ENCODE peak calls at places on chromosomes 16 and 17, in ten cellular contexts. E is GM06990, I is D721Med, P is astrocyte of the spinal cord, B is GM12865, A is left ventricle myocardium inferior, N is ascending aorta, R is MM.1S, F is brain microvascular endothelial cell, U is fibroblast of pulmonary artery. X is an unnamed sample.

GRCh38 chr17:45235071-45236001 is 13.7 kb downstream of the FMNL1 start:
- DNase-seq in E (peak), I (peak), P (peak), B (peak), A (peak), N (no peak), R (peak), F (peak), U (peak), X (peak)

GRCh38 chr17:59893617-59894100 is 738 bp downstream of the RPS6KB1 start:
- DNase-seq in E (no peak), I (no peak), P (peak), B (peak), A (no peak), N (no peak), R (peak), F (peak), U (peak), X (peak)

GRCh38 chr17:2929881-2930533 is 133.4 kb downstream of the OR1D5 start:
- DNase-seq in E (no peak), I (peak), P (no peak), B (peak), A (peak), N (no peak), R (no peak), F (peak), U (peak), X (peak)

GRCh38 chr16:17138801-17139200 is 332.0 kb downstream of the XYLT1 start:
- DNase-seq in E (no peak), I (no peak), P (no peak), B (no peak), A (no peak), N (no peak), R (no peak), F (no peak), U (no peak), X (no peak)

GRCh38 chr16:78524066-78524595 is 424.7 kb downstream of the WWOX start:
- DNase-seq in E (no peak), I (no peak), P (no peak), B (no peak), A (no peak), N (no peak), R (no peak), F (no peak), U (no peak), X (no peak)

GRCh38 chr16:77375396-77375795 is 59.4 kb downstream of the ADAMTS18 start:
- DNase-seq in E (no peak), I (no peak), P (no peak), B (no peak), A (no peak), N (no peak), R (no peak), F (no peak), U (no peak), X (no peak)

GRCh38 chr16:1729445-1729844 is 23.4 kb downstream of the MAPK8IP3 start:
- DNase-seq in E (no peak), I (no peak), P (no peak), B (no peak), A (no peak), N (no peak), R (no peak), F (no peak), U (no peak), X (no peak)

GRCh38 chr16:12901597-12902436 is at the start of gene SHISA9:
- DNase-seq in E (no peak), I (no peak), P (no peak), B (peak), A (no peak), N (no peak), R (no peak), F (no peak), U (no peak), X (no peak)

GRCh38 chr16:878886-879285 is 78.4 kb upstream of the GNG13 start:
- DNase-seq in E (no peak), I (no peak), P (no peak), B (no peak), A (peak), N (no peak), R (no peak), F (no peak), U (no peak), X (no peak)

GRCh38 chr16:642189-643049 is 791 bp downstream of the MCRIP2 start:
- DNase-seq in E (peak), I (no peak), P (no peak), B (peak), A (peak), N (no peak), R (peak), F (no peak), U (no peak), X (peak)

GRCh38 chr17:43601280-43602050 is 55.3 kb upstream of the ETV4 start:
- DNase-seq in E (no peak), I (no peak), P (peak), B (no peak), A (peak), N (peak), R (no peak), F (no peak), U (peak), X (no peak)

GRCh38 chr16:53768593-53768992 is 64.6 kb downstream of the FTO start:
- DNase-seq in E (no peak), I (no peak), P (peak), B (no peak), A (no peak), N (no peak), R (no peak), F (peak), U (peak), X (no peak)

GRCh38 chr17:31803494-31804213 is 55.4 kb downstream of the COPRS start:
- DNase-seq in E (no peak), I (no peak), P (no peak), B (no peak), A (no peak), N (no peak), R (no peak), F (no peak), U (no peak), X (no peak)

GRCh38 chr17:80035937-80036714 is at the start of gene CCDC40:
- DNase-seq in E (peak), I (peak), P (peak), B (peak), A (peak), N (no peak), R (peak), F (peak), U (peak), X (peak)

GRCh38 chr17:36705651-36706436 is 104.5 kb downstream of the MRM1 start:
- DNase-seq in E (no peak), I (peak), P (peak), B (peak), A (no peak), N (no peak), R (peak), F (peak), U (peak), X (peak)

GRCh38 chr17:79793924-79794304 is 3.0 kb downstream of the CBX8 start:
- DNase-seq in E (no peak), I (no peak), P (peak), B (no peak), A (no peak), N (no peak), R (no peak), F (no peak), U (peak), X (no peak)

GRCh38 chr17:39364236-39365025 is 37.0 kb downstream of the FBXL20 start:
- DNase-seq in E (no peak), I (no peak), P (no peak), B (no peak), A (no peak), N (no peak), R (no peak), F (no peak), U (no peak), X (no peak)

GRCh38 chr17:57634713-57635465 is 110.2 kb downstream of the CCDC182 start:
- DNase-seq in E (no peak), I (no peak), P (peak), B (no peak), A (no peak), N (no peak), R (no peak), F (no peak), U (peak), X (no peak)

GRCh38 chr17:16516594-16517018 is 24.6 kb upstream of the LRRC75A start:
- DNase-seq in E (no peak), I (no peak), P (peak), B (no peak), A (no peak), N (no peak), R (no peak), F (peak), U (peak), X (no peak)

GRCh38 chr16:67993207-67994036 is 5.9 kb downstream of the DPEP2 start:
- DNase-seq in E (peak), I (peak), P (peak), B (peak), A (peak), N (peak), R (peak), F (peak), U (peak), X (peak)

GRCh38 chr17:33302394-33302793 is 9.3 kb upstream of the ASIC2 start:
- DNase-seq in E (no peak), I (no peak), P (no peak), B (no peak), A (no peak), N (no peak), R (no peak), F (no peak), U (no peak), X (no peak)

GRCh38 chr17:75619506-75620431 is 13.5 kb upstream of the SMIM5 start:
- DNase-seq in E (no peak), I (peak), P (peak), B (peak), A (peak), N (no peak), R (peak), F (no peak), U (peak), X (peak)

GRCh38 chr16:63577891-63578290 is 1541.7 kb upstream of the CDH8 start:
- DNase-seq in E (no peak), I (no peak), P (no peak), B (no peak), A (no peak), N (no peak), R (no peak), F (no peak), U (no peak), X (no peak)

GRCh38 chr17:7889166-7889584 is 586 bp downstream of the CHD3 start:
- DNase-seq in E (no peak), I (no peak), P (peak), B (peak), A (peak), N (peak), R (no peak), F (peak), U (peak), X (no peak)

GRCh38 chr16:17470002-17470870 is 524 bp downstream of the XYLT1 start:
- DNase-seq in E (peak), I (no peak), P (no peak), B (no peak), A (no peak), N (no peak), R (peak), F (no peak), U (no peak), X (peak)

GRCh38 chr16:50371936-50372595 is 3.3 kb upstream of the BRD7 start:
- DNase-seq in E (no peak), I (no peak), P (no peak), B (peak), A (no peak), N (no peak), R (no peak), F (no peak), U (peak), X (no peak)

GRCh38 chr17:45411348-45412105 is 21.1 kb downstream of the ARHGAP27 start:
- DNase-seq in E (no peak), I (no peak), P (no peak), B (no peak), A (no peak), N (no peak), R (no peak), F (no peak), U (no peak), X (no peak)

GRCh38 chr16:64297863-64298579 is 823.8 kb downstream of the CDH11 start:
- DNase-seq in E (no peak), I (no peak), P (no peak), B (no peak), A (no peak), N (no peak), R (no peak), F (no peak), U (no peak), X (no peak)

GRCh38 chr17:12627776-12628491 is 37.8 kb upstream of the MYOCD start:
- DNase-seq in E (no peak), I (no peak), P (peak), B (no peak), A (no peak), N (no peak), R (no peak), F (peak), U (peak), X (no peak)

DNA sequence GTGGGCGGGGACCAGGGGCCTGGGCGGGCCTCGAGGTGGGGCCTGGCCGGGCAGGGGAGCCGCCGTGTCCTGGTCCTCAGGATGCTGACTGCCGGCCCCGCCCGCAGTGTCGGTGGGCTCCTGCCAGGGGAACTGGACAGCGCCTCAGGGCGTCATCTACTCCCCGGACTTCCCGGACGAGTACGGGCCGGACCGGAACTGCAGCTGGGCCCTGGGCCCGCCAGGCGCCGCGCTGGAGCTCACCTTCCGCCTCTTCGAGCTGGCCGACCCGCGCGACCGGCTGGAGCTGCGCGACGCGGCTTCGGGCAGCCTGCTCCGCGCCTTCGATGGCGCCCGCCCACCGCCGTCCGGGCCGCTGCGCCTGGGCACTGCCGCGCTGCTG is 2.4 kb upstream of the PAQR4 start:
- DNase-seq in E (peak), I (no peak), P (no peak), B (no peak), A (no peak), N (no peak), R (no peak), F (no peak), U (no peak), X (no peak)
- TF ChIP-seq CTCF in E (no peak), I (no peak), P (no peak), B (no peak), A (peak), N (no peak), R (no peak), F (no peak), U (no peak), X (no peak)

GRCh38 chr16:85090873-85091521 is 21.3 kb downstream of the CIBAR2 start:
- DNase-seq in E (no peak), I (no peak), P (no peak), B (no peak), A (no peak), N (no peak), R (no peak), F (no peak), U (no peak), X (no peak)

GRCh38 chr16:85091522-85091910 is 20.8 kb downstream of the CIBAR2 start:
- DNase-seq in E (no peak), I (no peak), P (no peak), B (no peak), A (no peak), N (no peak), R (no peak), F (no peak), U (no peak), X (no peak)

GRCh38 chr16:85092851-85093250 is 19.4 kb downstream of the CIBAR2 start:
- DNase-seq in E (no peak), I (no peak), P (no peak), B (no peak), A (no peak), N (no peak), R (no peak), F (no peak), U (no peak), X (no peak)

GRCh38 chr16:85093705-85094104 is 18.6 kb downstream of the CIBAR2 start:
- DNase-seq in E (no peak), I (no peak), P (no peak), B (no peak), A (no peak), N (no peak), R (no peak), F (no peak), U (no peak), X (no peak)

GRCh38 chr16:85092309-85092708 is 20.0 kb downstream of the CIBAR2 start:
- DNase-seq in E (no peak), I (no peak), P (no peak), B (no peak), A (no peak), N (no peak), R (no peak), F (no peak), U (no peak), X (no peak)
- TF ChIP-seq CTCF in E (no peak), I (no peak), P (no peak), B (no peak), A (no peak), N (no peak), R (no peak), F (no peak), U (no peak), X (no peak)

GRCh38 chr16:14028207-14028606 is 42.9 kb upstream of the MRTFB start:
- DNase-seq in E (no peak), I (no peak), P (no peak), B (no peak), A (no peak), N (no peak), R (no peak), F (no peak), U (no peak), X (no peak)

GRCh38 chr16:14020141-14020540 is 51.0 kb upstream of the MRTFB start:
- DNase-seq in E (no peak), I (no peak), P (no peak), B (no peak), A (no peak), N (no peak), R (no peak), F (no peak), U (no peak), X (no peak)

GRCh38 chr16:14026572-14026971 is 44.5 kb upstream of the MRTFB start:
- DNase-seq in E (no peak), I (no peak), P (no peak), B (no peak), A (no peak), N (no peak), R (no peak), F (no peak), U (no peak), X (no peak)

GRCh38 chr16:14029658-14030057 is 41.5 kb upstream of the MRTFB start:
- DNase-seq in E (no peak), I (no peak), P (no peak), B (no peak), A (peak), N (no peak), R (no peak), F (no peak), U (no peak), X (no peak)

GRCh38 chr16:14024300-14024699 is 46.8 kb upstream of the MRTFB start:
- DNase-seq in E (no peak), I (no peak), P (no peak), B (no peak), A (no peak), N (no peak), R (peak), F (no peak), U (peak), X (no peak)
- TF ChIP-seq CTCF in E (no peak), I (no peak), P (no peak), B (no peak), A (no peak), N (no peak), R (no peak), F (no peak), U (no peak), X (no peak)

DNA sequence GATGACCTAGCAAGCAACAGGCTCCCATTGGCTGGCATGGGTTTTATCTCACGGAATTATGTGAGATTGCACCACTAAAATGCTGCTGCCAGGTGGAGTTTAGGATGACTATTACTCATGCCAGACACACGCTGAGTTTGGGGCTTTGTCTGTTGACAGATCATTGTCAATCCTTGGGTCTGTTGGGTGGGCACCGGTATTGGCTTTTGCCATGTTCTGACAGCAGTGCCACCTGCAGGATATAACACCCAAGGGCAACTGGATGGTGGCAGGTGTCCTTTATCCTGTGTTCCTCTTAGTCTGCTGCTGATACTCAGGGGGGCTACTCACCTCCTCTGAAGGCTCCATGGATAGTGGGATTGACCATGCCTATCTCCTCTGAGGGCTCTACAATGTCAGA is 221.6 kb upstream of the DYNLRB2 start:
- DNase-seq in E (no peak), I (no peak), P (no peak), B (peak), A (no peak), N (no peak), R (no peak), F (no peak), U (no peak), X (no peak)
- TF ChIP-seq CTCF in E (peak), I (no peak), P (no peak), B (peak), A (no peak), N (no peak), R (no peak), F (peak), U (no peak), X (no peak)

DNA sequence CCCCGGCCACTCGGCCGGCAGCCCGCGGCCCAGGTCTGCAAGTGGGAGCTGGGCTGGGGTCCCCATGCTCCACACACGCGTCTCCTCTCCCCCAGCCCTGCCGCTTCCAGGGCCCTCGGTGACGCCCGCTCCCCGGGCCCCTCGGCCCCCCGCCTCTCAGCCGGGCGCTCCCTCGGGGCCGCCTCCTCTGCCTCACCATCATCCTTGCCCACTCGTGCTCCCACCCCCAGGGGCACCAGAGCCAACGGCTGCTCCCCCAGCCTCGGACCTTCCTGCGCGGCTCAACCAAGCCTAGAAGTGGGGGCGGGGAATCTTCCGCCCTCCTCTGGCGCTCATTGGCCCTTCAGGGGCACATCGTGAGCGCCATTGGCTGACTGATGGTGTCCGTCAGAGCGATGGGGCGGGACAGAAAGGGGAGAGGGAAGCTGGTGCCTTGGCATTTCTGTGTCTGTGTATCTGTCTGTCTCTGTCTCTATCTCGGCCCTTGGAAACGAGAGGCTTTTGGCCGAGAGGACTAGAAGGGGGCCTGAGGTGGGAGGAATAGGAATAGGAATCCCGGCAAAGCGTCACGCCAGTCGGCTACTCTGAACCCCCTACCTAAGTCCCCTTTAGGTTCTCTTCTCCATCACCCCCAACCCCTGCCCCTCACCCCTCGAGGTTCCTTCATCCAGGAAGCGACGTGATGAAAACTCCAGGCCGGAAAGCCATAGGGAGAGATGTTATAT is 88.9 kb downstream of the CDC27 start:
- DNase-seq in E (peak), I (peak), P (peak), B (peak), A (peak), N (peak), R (peak), F (peak), U (peak), X (peak)
- TF ChIP-seq CTCF in E (no peak), I (no peak), P (no peak), B (no peak), A (peak), N (no peak), R (no peak), F (no peak), U (no peak), X (no peak)

DNA sequence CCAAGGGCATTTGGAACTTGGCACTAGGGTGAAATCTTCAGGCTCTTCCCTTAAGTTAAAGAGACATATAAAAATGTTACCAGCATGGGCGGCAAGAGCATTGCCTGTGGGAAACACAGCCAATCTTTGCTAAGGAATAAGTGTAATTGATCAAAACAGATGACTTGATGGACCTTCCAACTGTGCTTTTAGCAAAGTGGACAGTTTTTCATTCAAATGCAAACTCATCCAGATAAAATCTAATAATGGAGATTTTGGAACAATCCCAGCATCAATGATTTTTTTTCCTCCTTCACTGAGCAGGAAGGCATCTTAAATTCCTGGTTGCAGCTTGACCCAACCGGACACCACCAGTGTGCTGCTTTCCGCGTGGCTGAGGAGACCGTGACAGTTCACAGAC is 42.9 kb upstream of the BHLHA9 start:
- DNase-seq in E (no peak), I (no peak), P (no peak), B (no peak), A (no peak), N (no peak), R (no peak), F (no peak), U (no peak), X (no peak)
- TF ChIP-seq CTCF in E (no peak), I (no peak), P (no peak), B (no peak), A (no peak), N (no peak), R (no peak), F (no peak), U (no peak), X (no peak)